ENCODE peak calls at places on chromosomes 11 and 22, in seven cellular contexts. S is stimulated activated CD4-positive, alpha-beta T cell treated with anti-CD3 and anti-CD28 coated beads, Interleukin-1b, Interleukin-23, amount 100 ng/mL, for 1 hour; J is colonic mucosa; M is M059J; X is HCEC 1CT; H is amniotic stem cell; Z is activated CD8-positive, alpha-beta memory T cell treated with anti-CD3 and anti-CD28 coated beads for 24 hours. N is an unnamed sample.

GRCh38 chr11:120613264-120614226 is 102.0 kb downstream of the GRIK4 start:
- DNase-seq in S (no peak), J (no peak), M (no peak), X (no peak), H (no peak), Z (no peak), N (peak; percentile 78)

GRCh38 chr11:61959678-61960077 is 7.8 kb downstream of the FTH1 start:
- DNase-seq in S (no peak), J (no peak), M (no peak), X (no peak), H (no peak), Z (peak; percentile 47), N (peak; percentile 3)

GRCh38 chr11:119166368-119167076 is 2.0 kb upstream of the NLRX1 start:
- DNase-seq in S (no peak), J (no peak), M (peak; percentile 87), X (peak; percentile 68), H (no peak), Z (no peak), N (no peak)

GRCh38 chr11:86748296-86748695 is 52.0 kb upstream of the PRSS23 start:
- DNase-seq in S (no peak), J (no peak), M (peak; percentile 51), X (no peak), H (no peak), Z (no peak), N (no peak)

GRCh38 chr11:68337399-68337835 is 25.0 kb downstream of the LRP5 start:
- DNase-seq in S (no peak), J (no peak), M (no peak), X (no peak), H (no peak), Z (no peak), N (no peak)

GRCh38 chr11:107621090-107621489 is 30.1 kb downstream of the ELMOD1 start:
- DNase-seq in S (no peak), J (no peak), M (no peak), X (no peak), H (no peak), Z (no peak), N (no peak)

GRCh38 chr22:44407404-44408226 is 90.4 kb downstream of the RTL6 start:
- DNase-seq in S (no peak), J (no peak), M (no peak), X (no peak), H (no peak), Z (no peak), N (no peak)

GRCh38 chr22:33697640-33698039 is 222.6 kb downstream of the LARGE1 start:
- DNase-seq in S (no peak), J (no peak), M (no peak), X (no peak), H (no peak), Z (no peak), N (no peak)